ENCODE peak calls at places on chromosomes 2 and 18, in five cellular contexts. One of them, this sample, is unnamed.

GRCh38 chr18:31490838-31491237 is 7.1 kb upstream of the DSG2 start:
- DNase-seq in CD4-positive, CD25-positive, alpha-beta regulatory T cell: no peak
- DNase-seq in psoas muscle: no peak
- DNase-seq in A549: no peak
- DNase-seq in lung: no peak
- DNase-seq in this sample: no peak

GRCh38 chr2:214587442-214587841 is 176.6 kb downstream of the VWC2L start:
- DNase-seq in psoas muscle: no peak
- DNase-seq in A549: no peak
- DNase-seq in lung: no peak
- DNase-seq in CD4-positive, CD25-positive, alpha-beta regulatory T cell: no peak
- DNase-seq in this sample: no peak

GRCh38 chr2:13558368-13558767 is 841.6 kb downstream of the TRIB2 start:
- DNase-seq in CD4-positive, CD25-positive, alpha-beta regulatory T cell: no peak
- DNase-seq in lung: no peak
- DNase-seq in A549: no peak
- DNase-seq in psoas muscle: no peak
- DNase-seq in this sample: no peak

GRCh38 chr2:191864623-191865521 is 18.0 kb upstream of the CAVIN2 start:
- DNase-seq in lung: no peak
- DNase-seq in CD4-positive, CD25-positive, alpha-beta regulatory T cell: no peak
- DNase-seq in A549: no peak
- DNase-seq in psoas muscle: no peak
- DNase-seq in this sample: no peak

GRCh38 chr18:79555885-79556284 is 123.7 kb upstream of the CTDP1 start:
- DNase-seq in CD4-positive, CD25-positive, alpha-beta regulatory T cell: no peak
- DNase-seq in psoas muscle: no peak
- DNase-seq in lung: no peak
- DNase-seq in A549: no peak
- DNase-seq in this sample: no peak

GRCh38 chr2:49045083-49045482 is 109.2 kb downstream of the FSHR start:
- DNase-seq in lung: no peak
- DNase-seq in A549: no peak
- DNase-seq in CD4-positive, CD25-positive, alpha-beta regulatory T cell: no peak
- DNase-seq in psoas muscle: no peak
- DNase-seq in this sample: no peak

GRCh38 chr18:33201509-33201926 is 239.0 kb downstream of the CCDC178 start:
- DNase-seq in A549: no peak
- DNase-seq in CD4-positive, CD25-positive, alpha-beta regulatory T cell: no peak
- DNase-seq in lung: no peak
- DNase-seq in psoas muscle: no peak
- DNase-seq in this sample: no peak

GRCh38 chr2:79670198-79670597 is 157.3 kb downstream of the CTNNA2 start:
- DNase-seq in psoas muscle: no peak
- DNase-seq in A549: peak; percentile 14
- DNase-seq in lung: no peak
- DNase-seq in CD4-positive, CD25-positive, alpha-beta regulatory T cell: no peak
- DNase-seq in this sample: no peak

GRCh38 chr2:240519396-240520142 is 38.2 kb downstream of the ANKMY1 start:
- DNase-seq in psoas muscle: no peak
- DNase-seq in CD4-positive, CD25-positive, alpha-beta regulatory T cell: no peak
- DNase-seq in lung: no peak
- DNase-seq in A549: no peak
- DNase-seq in this sample: no peak

GRCh38 chr18:35267809-35268208 is 22.2 kb downstream of the ZSCAN30 start:
- DNase-seq in CD4-positive, CD25-positive, alpha-beta regulatory T cell: no peak
- DNase-seq in A549: no peak
- DNase-seq in psoas muscle: peak; percentile 26
- DNase-seq in lung: no peak
- DNase-seq in this sample: no peak

GRCh38 chr2:8580316-8581047 is 101.4 kb upstream of the ID2 start:
- DNase-seq in psoas muscle: no peak
- DNase-seq in A549: no peak
- DNase-seq in lung: no peak
- DNase-seq in CD4-positive, CD25-positive, alpha-beta regulatory T cell: no peak
- DNase-seq in this sample: no peak

GRCh38 chr18:3447035-3447894 is 2.7 kb upstream of the TGIF1 start:
- DNase-seq in CD4-positive, CD25-positive, alpha-beta regulatory T cell: no peak
- DNase-seq in A549: no peak
- DNase-seq in lung: no peak
- DNase-seq in psoas muscle: peak; percentile 30
- DNase-seq in this sample: no peak

GRCh38 chr2:101951296-101951695 is 40.5 kb upstream of the IL1R2 start:
- DNase-seq in A549: no peak
- DNase-seq in lung: no peak
- DNase-seq in CD4-positive, CD25-positive, alpha-beta regulatory T cell: no peak
- DNase-seq in psoas muscle: no peak
- DNase-seq in this sample: no peak

GRCh38 chr2:159908623-159909022 is 110.6 kb upstream of the CD302 start:
- DNase-seq in lung: no peak
- DNase-seq in psoas muscle: no peak
- DNase-seq in A549: no peak
- DNase-seq in CD4-positive, CD25-positive, alpha-beta regulatory T cell: no peak
- DNase-seq in this sample: no peak

GRCh38 chr18:47163241-47163640 is 12.9 kb downstream of the IER3IP1 start:
- DNase-seq in A549: no peak
- DNase-seq in CD4-positive, CD25-positive, alpha-beta regulatory T cell: no peak
- DNase-seq in psoas muscle: no peak
- DNase-seq in lung: no peak
- DNase-seq in this sample: no peak

GRCh38 chr2:22854588-22854987 is 530.4 kb upstream of the KLHL29 start:
- DNase-seq in A549: no peak
- DNase-seq in lung: no peak
- DNase-seq in psoas muscle: no peak
- DNase-seq in CD4-positive, CD25-positive, alpha-beta regulatory T cell: no peak
- DNase-seq in this sample: no peak

GRCh38 chr2:144443837-144444236 is 76.1 kb downstream of the ZEB2 start:
- DNase-seq in psoas muscle: no peak
- DNase-seq in lung: no peak
- DNase-seq in CD4-positive, CD25-positive, alpha-beta regulatory T cell: no peak
- DNase-seq in A549: no peak
- DNase-seq in this sample: no peak
- H3K27ac ChIP-seq in psoas muscle: no peak overlapping the region
- H3K27ac ChIP-seq in lung: no peak overlapping the region
- H3K27ac ChIP-seq in CD4-positive, CD25-positive, alpha-beta regulatory T cell: no peak overlapping the region
- H3K27ac ChIP-seq in A549: no peak overlapping the region
- H3K27ac ChIP-seq in this sample: no peak overlapping the region

DNA sequence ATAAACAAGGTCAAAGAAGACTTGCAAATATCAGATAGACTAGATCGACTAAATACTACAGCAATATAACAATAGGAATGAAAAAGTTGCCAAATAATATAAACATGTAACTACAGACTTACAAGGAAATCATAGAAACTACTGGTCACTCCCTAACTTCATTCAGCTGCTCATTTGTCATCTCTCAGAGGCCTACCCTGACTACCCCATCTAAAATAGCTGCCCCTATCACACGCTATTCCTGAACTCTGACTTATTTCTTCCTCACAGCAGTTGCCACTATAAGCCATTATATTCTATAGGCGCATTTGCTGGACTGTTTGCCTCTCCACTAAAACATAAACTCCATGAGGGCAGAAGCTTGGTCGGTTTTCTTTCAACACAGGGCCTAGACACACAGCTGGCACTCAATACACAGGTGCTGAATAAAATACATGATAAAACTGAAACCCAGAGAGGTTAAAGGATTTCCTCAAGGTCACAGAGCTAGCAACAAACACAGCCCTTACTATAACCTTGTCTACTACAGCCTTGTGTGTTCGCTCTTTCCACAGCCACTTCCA is 1.8 kb downstream of the STRN start:
- DNase-seq in A549: no peak
- DNase-seq in lung: no peak
- DNase-seq in psoas muscle: no peak
- DNase-seq in CD4-positive, CD25-positive, alpha-beta regulatory T cell: no peak
- DNase-seq in this sample: no peak
- H3K4me3 ChIP-seq in A549: no peak overlapping the region
- H3K4me3 ChIP-seq in lung: no peak overlapping the region
- H3K4me3 ChIP-seq in psoas muscle: peak overlapping the region; percentile 89
- H3K4me3 ChIP-seq in CD4-positive, CD25-positive, alpha-beta regulatory T cell: peak overlapping the region; percentile 85
- H3K4me3 ChIP-seq in this sample: peak overlapping the region; percentile 69

GRCh38 chr2:41495050-41495449 is 552.8 kb upstream of the PKDCC start:
- DNase-seq in A549: no peak
- DNase-seq in psoas muscle: no peak
- DNase-seq in CD4-positive, CD25-positive, alpha-beta regulatory T cell: no peak
- DNase-seq in lung: no peak
- DNase-seq in this sample: no peak
- H3K9me3 ChIP-seq in A549: peaks cover 27% of the 10 kb centered on the region
- H3K9me3 ChIP-seq in psoas muscle: peaks cover 34% of the 10 kb centered on the region
- H3K9me3 ChIP-seq in CD4-positive, CD25-positive, alpha-beta regulatory T cell: peaks cover 38% of the 10 kb centered on the region
- H3K9me3 ChIP-seq in lung: peaks cover 27% of the 10 kb centered on the region
- H3K9me3 ChIP-seq in this sample: peaks cover 16% of the 10 kb centered on the region

GRCh38 chr2:196745711-196746110 is 53.8 kb downstream of the GTF3C3 start:
- DNase-seq in lung: no peak
- DNase-seq in A549: no peak
- DNase-seq in CD4-positive, CD25-positive, alpha-beta regulatory T cell: no peak
- DNase-seq in psoas muscle: no peak
- DNase-seq in this sample: no peak

GRCh38 chr2:196750977-196751631 is 48.4 kb downstream of the GTF3C3 start:
- DNase-seq in lung: peak; percentile 54
- DNase-seq in A549: peak; percentile 27
- DNase-seq in CD4-positive, CD25-positive, alpha-beta regulatory T cell: peak; percentile 27
- DNase-seq in psoas muscle: peak; percentile 27
- DNase-seq in this sample: peak; percentile 47

GRCh38 chr2:196748123-196748522 is 51.4 kb downstream of the GTF3C3 start:
- DNase-seq in A549: no peak
- DNase-seq in lung: no peak
- DNase-seq in CD4-positive, CD25-positive, alpha-beta regulatory T cell: no peak
- DNase-seq in psoas muscle: no peak
- DNase-seq in this sample: no peak

GRCh38 chr2:196750291-196750923 is 49.1 kb downstream of the GTF3C3 start:
- DNase-seq in psoas muscle: no peak
- DNase-seq in A549: no peak
- DNase-seq in lung: no peak
- DNase-seq in CD4-positive, CD25-positive, alpha-beta regulatory T cell: no peak
- DNase-seq in this sample: no peak
- H3K27ac ChIP-seq in psoas muscle: no peak overlapping the region
- H3K27ac ChIP-seq in A549: no peak overlapping the region
- H3K27ac ChIP-seq in lung: no peak overlapping the region
- H3K27ac ChIP-seq in CD4-positive, CD25-positive, alpha-beta regulatory T cell: no peak overlapping the region
- H3K27ac ChIP-seq in this sample: no peak overlapping the region

GRCh38 chr2:98935111-98935770 is 784 bp downstream of the CRACDL start:
- DNase-seq in CD4-positive, CD25-positive, alpha-beta regulatory T cell: no peak
- DNase-seq in A549: no peak
- DNase-seq in psoas muscle: no peak
- DNase-seq in lung: no peak
- DNase-seq in this sample: no peak
- H3K4me3 ChIP-seq in CD4-positive, CD25-positive, alpha-beta regulatory T cell: no peak overlapping the region
- H3K4me3 ChIP-seq in A549: peak overlapping the region; percentile 52
- H3K4me3 ChIP-seq in psoas muscle: peak overlapping the region; percentile 65
- H3K4me3 ChIP-seq in lung: peak overlapping the region; percentile 18
- H3K4me3 ChIP-seq in this sample: peak overlapping the region; percentile 30

DNA sequence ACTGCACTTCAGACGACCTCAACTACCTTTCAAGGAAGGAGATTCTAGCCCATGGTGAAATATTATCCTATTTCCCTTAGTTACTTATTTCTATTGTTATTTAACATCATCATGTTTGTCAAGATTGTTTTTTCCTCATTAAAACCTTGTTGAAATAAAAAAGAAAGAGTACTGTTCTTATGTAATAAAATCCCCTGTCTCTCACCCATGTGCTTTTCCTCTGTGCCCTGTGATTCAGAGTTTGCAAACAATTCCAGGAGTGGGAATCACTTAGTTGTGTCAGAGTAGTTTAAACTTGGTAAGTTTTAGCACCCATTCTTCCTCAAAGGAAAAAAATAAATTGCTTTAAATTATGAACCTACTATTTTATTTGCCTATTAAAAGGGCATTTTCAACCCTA is 43.5 kb downstream of the ERBB4 start:
- DNase-seq in lung: no peak
- DNase-seq in CD4-positive, CD25-positive, alpha-beta regulatory T cell: no peak
- DNase-seq in psoas muscle: no peak
- DNase-seq in A549: no peak
- DNase-seq in this sample: no peak
- H3K9me3 ChIP-seq in lung: no peaks in the 10 kb centered on the region
- H3K9me3 ChIP-seq in CD4-positive, CD25-positive, alpha-beta regulatory T cell: no peaks in the 10 kb centered on the region
- H3K9me3 ChIP-seq in psoas muscle: no peaks in the 10 kb centered on the region
- H3K9me3 ChIP-seq in A549: no peaks in the 10 kb centered on the region
- H3K9me3 ChIP-seq in this sample: no peaks in the 10 kb centered on the region